ENCODE peak calls at places on chromosomes 6 and 20, in five cellular contexts. One of them, this sample, is unnamed. For H3K4me1, the result is how much of the 10 kb centered on the place peaks cover.

GRCh38 chr6:110877154-110877564 is 2.6 kb downstream of the AMD1 start:
- DNase-seq in uterus: no peak
- DNase-seq in stomach: no peak
- DNase-seq in breast epithelium: no peak
- DNase-seq in K562: no peak
- DNase-seq in this sample: no peak

GRCh38 chr6:71404145-71404966 is 115.7 kb downstream of the OGFRL1 start:
- DNase-seq in stomach: no peak
- DNase-seq in breast epithelium: no peak
- DNase-seq in uterus: no peak
- DNase-seq in K562: no peak
- DNase-seq in this sample: no peak

GRCh38 chr20:1360094-1360493 is 31.2 kb upstream of the SDCBP2 start:
- DNase-seq in stomach: no peak
- DNase-seq in breast epithelium: no peak
- DNase-seq in K562: no peak
- DNase-seq in uterus: no peak
- DNase-seq in this sample: no peak

GRCh38 chr6:121780325-121781313 is 345.2 kb downstream of the GJA1 start:
- DNase-seq in stomach: no peak
- DNase-seq in K562: no peak
- DNase-seq in uterus: peak
- DNase-seq in breast epithelium: peak
- DNase-seq in this sample: peak

GRCh38 chr6:20038805-20039204 is 173.5 kb downstream of the MBOAT1 start:
- DNase-seq in K562: no peak
- DNase-seq in breast epithelium: no peak
- DNase-seq in stomach: no peak
- DNase-seq in uterus: no peak
- DNase-seq in this sample: peak

GRCh38 chr6:9745476-9745875 is 669.4 kb downstream of the TFAP2A start:
- DNase-seq in stomach: no peak
- DNase-seq in K562: no peak
- DNase-seq in breast epithelium: no peak
- DNase-seq in uterus: no peak
- DNase-seq in this sample: no peak

GRCh38 chr6:103874575-103874974 is 985.1 kb downstream of the HACE1 start:
- DNase-seq in K562: no peak
- DNase-seq in uterus: no peak
- DNase-seq in breast epithelium: no peak
- DNase-seq in stomach: no peak
- DNase-seq in this sample: no peak

GRCh38 chr6:128513878-128514277 is 6.5 kb downstream of the PTPRK start:
- DNase-seq in breast epithelium: no peak
- DNase-seq in uterus: no peak
- DNase-seq in K562: no peak
- DNase-seq in stomach: no peak
- DNase-seq in this sample: no peak

GRCh38 chr6:6851059-6851658 is 256.6 kb upstream of the RREB1 start:
- DNase-seq in K562: peak
- DNase-seq in stomach: peak
- DNase-seq in uterus: peak
- DNase-seq in breast epithelium: no peak
- DNase-seq in this sample: peak

GRCh38 chr6:151676460-151676807 is 131.0 kb upstream of the ESR1 start:
- DNase-seq in K562: no peak
- DNase-seq in uterus: no peak
- DNase-seq in stomach: no peak
- DNase-seq in breast epithelium: no peak
- DNase-seq in this sample: no peak

DNA sequence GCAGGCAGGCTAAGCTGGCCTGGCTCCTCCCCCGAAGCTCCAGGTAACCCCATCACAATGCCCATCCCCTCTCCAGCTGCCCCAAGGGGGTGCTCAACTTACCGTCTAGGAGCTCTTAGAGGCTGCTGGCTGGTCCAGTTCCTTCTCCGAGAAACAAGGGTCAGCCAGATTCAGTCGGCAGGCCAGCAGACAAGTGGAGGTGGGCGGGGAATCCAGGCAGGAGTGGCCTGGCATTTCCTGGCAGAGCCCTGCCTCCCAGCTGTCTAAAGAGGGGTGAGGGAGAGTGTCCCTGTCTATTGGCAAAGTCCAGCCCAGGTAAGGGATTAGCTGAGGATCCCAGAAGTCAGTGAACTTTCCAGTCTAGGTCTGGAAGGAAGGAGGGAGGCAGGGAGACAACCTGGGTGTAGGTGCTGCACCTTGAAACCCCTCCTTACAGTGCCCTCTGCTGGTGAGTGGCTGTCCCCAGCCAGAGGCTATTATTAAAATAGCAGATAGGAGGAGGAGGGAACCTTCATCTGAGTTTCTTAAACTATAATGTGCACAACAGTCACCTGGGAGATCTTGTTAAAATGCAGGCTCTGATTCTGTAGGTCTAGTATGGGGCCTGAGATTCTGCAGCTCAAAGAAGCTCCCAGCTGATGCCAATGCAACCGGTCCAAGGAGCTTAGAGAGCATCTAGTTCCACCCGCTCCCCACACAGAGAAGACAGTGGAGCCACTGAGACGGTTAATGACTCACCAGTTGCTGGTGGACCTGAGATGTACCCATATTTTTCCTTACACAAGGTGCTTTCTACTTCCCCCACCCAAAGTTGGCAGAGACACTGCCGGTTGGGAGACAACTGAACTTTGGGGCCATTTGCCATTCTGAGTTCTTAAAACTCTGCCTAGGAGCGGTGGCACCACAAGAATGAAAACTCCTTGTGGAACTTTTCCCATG is at the start of gene UNC5CL:
- DNase-seq in K562: peak
- DNase-seq in uterus: no peak
- DNase-seq in breast epithelium: no peak
- DNase-seq in stomach: peak
- DNase-seq in this sample: peak
- TF ChIP-seq POLR2A in K562: no peak
- TF ChIP-seq POLR2A in uterus: no peak
- TF ChIP-seq POLR2A in breast epithelium: no peak
- TF ChIP-seq POLR2A in stomach: no peak
- TF ChIP-seq POLR2A in this sample: no peak

GRCh38 chr6:129638055-129639019 is 71.6 kb downstream of the ARHGAP18 start:
- DNase-seq in uterus: no peak
- DNase-seq in K562: no peak
- DNase-seq in stomach: no peak
- DNase-seq in breast epithelium: no peak
- DNase-seq in this sample: peak
- H3K4me1 ChIP-seq in uterus: under half
- H3K4me1 ChIP-seq in K562: under half
- H3K4me1 ChIP-seq in stomach: under half
- H3K4me1 ChIP-seq in breast epithelium: under half
- H3K4me1 ChIP-seq in this sample: under half

DNA sequence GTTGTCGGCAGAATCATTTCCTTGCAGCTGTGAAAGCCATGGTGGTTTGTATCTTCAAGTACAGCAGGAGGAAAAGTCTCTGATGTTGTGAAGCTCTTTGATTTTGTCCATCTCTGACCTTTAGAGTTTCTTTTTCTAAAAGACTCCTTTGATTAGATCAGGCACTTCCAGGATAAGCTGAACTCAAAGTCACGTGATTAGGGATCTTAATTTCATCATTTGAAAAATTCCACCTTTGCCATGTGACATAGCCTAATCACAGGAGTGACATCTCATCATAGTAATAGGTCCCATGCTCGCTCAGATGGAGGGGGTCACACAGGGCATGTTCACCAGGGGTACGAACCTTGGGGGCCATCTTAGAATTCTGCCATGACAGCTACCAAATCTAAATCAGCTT is 441.5 kb upstream of the CDH4 start:
- DNase-seq in K562: no peak
- DNase-seq in breast epithelium: no peak
- DNase-seq in uterus: no peak
- DNase-seq in stomach: no peak
- DNase-seq in this sample: no peak
- H3K27ac ChIP-seq in K562: no peak
- H3K27ac ChIP-seq in breast epithelium: no peak
- H3K27ac ChIP-seq in uterus: no peak
- H3K27ac ChIP-seq in stomach: no peak
- H3K27ac ChIP-seq in this sample: no peak

DNA sequence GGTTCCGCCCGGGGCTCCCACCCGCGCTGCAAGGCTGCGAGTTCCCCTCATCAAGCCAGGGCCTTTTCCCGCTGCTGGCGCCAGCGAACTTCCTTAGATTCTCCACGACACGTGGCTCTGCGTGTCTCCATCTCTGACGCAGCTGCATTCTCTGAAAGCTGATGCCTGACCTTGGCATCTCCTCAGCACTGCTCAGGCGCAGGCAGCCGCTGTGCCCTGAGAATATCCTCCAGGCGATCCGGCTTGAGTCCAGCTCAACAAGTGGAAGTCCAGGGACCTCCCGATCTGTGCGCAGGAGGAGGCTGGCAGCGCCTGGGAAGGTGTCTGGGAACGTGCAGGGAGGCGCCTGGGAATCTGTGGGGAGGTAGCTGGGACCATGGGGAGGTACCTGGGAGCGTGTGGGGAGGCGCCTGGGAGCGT is 171.2 kb upstream of the THBS2 start:
- DNase-seq in K562: no peak
- DNase-seq in stomach: no peak
- DNase-seq in uterus: no peak
- DNase-seq in breast epithelium: no peak
- DNase-seq in this sample: peak
- TF ChIP-seq POLR2A in K562: no peak
- TF ChIP-seq POLR2A in stomach: no peak
- TF ChIP-seq POLR2A in uterus: no peak
- TF ChIP-seq POLR2A in breast epithelium: no peak
- TF ChIP-seq POLR2A in this sample: no peak

GRCh38 chr6:41965429-41966213 is 24.0 kb upstream of the CCND3 start:
- DNase-seq in stomach: no peak
- DNase-seq in breast epithelium: no peak
- DNase-seq in uterus: no peak
- DNase-seq in K562: no peak
- DNase-seq in this sample: peak

GRCh38 chr6:41966214-41966920 is 24.8 kb upstream of the CCND3 start:
- DNase-seq in uterus: no peak
- DNase-seq in breast epithelium: no peak
- DNase-seq in stomach: peak
- DNase-seq in K562: no peak
- DNase-seq in this sample: no peak

GRCh38 chr6:41964201-41964887 is 22.7 kb upstream of the CCND3 start:
- DNase-seq in uterus: no peak
- DNase-seq in K562: no peak
- DNase-seq in breast epithelium: no peak
- DNase-seq in stomach: peak
- DNase-seq in this sample: no peak

GRCh38 chr6:41967312-41968287 is 26.0 kb upstream of the CCND3 start:
- DNase-seq in breast epithelium: no peak
- DNase-seq in stomach: no peak
- DNase-seq in K562: peak
- DNase-seq in uterus: no peak
- DNase-seq in this sample: no peak

DNA sequence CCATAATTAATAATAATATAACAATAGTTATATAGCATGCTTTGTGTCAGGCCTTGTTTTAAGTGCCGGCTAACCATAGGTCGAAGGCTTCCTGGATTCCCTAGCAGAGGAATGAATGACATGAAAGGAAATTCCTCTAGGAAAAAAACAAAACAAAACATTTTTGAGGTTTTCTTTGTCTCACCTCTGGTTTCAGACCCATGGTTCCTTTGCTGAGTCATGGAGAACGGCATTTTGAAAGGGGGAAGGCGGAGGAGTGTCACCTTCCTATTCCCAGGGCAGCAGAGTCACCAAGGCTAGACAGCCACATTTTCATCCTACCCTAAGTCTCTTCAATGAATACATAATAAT is 25.3 kb upstream of the CCND3 start:
- DNase-seq in uterus: no peak
- DNase-seq in stomach: no peak
- DNase-seq in K562: peak
- DNase-seq in breast epithelium: no peak
- DNase-seq in this sample: no peak
- H3K4me1 ChIP-seq in uterus: under half
- H3K4me1 ChIP-seq in stomach: under half
- H3K4me1 ChIP-seq in K562: under half
- H3K4me1 ChIP-seq in breast epithelium: under half
- H3K4me1 ChIP-seq in this sample: under half

DNA sequence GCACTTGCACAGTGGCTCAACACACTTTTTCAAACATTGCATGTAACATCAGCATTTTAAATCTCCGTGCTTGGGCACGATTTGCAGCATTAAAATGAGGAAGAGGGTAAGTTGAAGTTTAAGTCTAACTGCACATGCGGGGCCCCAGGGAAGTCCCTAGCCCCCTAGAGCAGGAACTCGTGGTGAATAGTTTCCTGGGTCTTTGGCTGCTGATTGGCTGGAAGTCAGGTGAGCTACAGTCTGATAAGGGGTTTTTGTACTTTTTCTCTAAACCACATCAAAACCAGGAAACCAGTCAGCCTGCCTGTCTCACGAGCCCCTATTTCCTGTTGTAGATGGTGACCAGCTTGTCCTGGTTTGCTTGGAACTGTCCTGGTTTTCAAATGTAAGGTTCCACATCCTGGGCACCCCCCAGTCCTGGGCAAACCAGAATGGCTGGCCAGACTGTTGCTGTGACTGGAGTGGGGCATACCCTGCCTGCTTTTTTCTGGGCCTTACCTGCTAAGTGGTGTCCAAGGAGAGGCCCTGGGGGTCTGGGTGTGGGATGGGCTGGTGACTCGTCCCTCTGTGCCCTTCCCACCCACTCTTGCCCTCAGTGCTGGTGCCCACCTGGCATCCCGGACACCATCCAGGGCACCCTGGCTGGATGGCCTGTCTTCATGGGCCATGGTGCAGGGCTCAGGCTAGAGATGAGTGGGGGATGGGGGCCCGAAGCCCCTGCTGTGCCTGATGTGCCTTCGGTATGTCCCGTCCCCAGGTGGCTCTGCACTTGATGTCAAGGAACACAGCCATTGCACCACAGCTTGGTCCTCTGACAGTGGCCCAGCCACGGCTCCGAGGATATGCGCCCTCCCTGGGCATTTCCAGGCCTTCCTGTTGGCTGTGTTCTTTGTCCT is 31.8 kb downstream of the SUN5 start:
- DNase-seq in breast epithelium: no peak
- DNase-seq in stomach: no peak
- DNase-seq in K562: peak
- DNase-seq in uterus: no peak
- DNase-seq in this sample: no peak
- H3K27ac ChIP-seq in breast epithelium: no peak
- H3K27ac ChIP-seq in stomach: peak
- H3K27ac ChIP-seq in K562: no peak
- H3K27ac ChIP-seq in uterus: no peak
- H3K27ac ChIP-seq in this sample: no peak